ENCODE peak calls at places on chromosomes 16 and 17, in eight cellular contexts. P is CD8-positive, alpha-beta T cell; F is epithelial cell of esophagus; S is bronchial epithelial cell; V is fibroblast of lung; J is neural progenitor cell; N is body of pancreas; U is ovary. O is an unnamed sample.

GRCh38 chr17:32928527-32929287 is 754 bp downstream of the TMEM98 start:
- DNase-seq in P (no peak), F (no peak), S (no peak), V (peak), J (no peak), N (no peak), U (no peak), O (no peak)

GRCh38 chr17:64278614-64279013 is 15.6 kb upstream of the TEX2 start:
- DNase-seq in P (no peak), F (peak), S (peak), V (no peak), J (no peak), N (no peak), U (no peak), O (no peak)

GRCh38 chr16:23827245-23827543 is 8.6 kb upstream of the PRKCB start:
- DNase-seq in P (no peak), F (no peak), S (no peak), V (no peak), J (no peak), N (no peak), U (no peak), O (no peak)

GRCh38 chr16:84864266-84864955 is 44.6 kb downstream of the CRISPLD2 start:
- DNase-seq in P (no peak), F (no peak), S (no peak), V (no peak), J (no peak), N (no peak), U (no peak), O (no peak)

GRCh38 chr16:30112197-30113030 is 923 bp downstream of the GDPD3 start:
- DNase-seq in P (no peak), F (peak), S (no peak), V (peak), J (peak), N (no peak), U (peak), O (peak)

GRCh38 chr16:55406651-55407050 is 72.3 kb upstream of the MMP2 start:
- DNase-seq in P (no peak), F (no peak), S (no peak), V (no peak), J (no peak), N (no peak), U (no peak), O (no peak)

GRCh38 chr16:12798846-12799245 is 4.8 kb downstream of the CPPED1 start:
- DNase-seq in P (no peak), F (no peak), S (no peak), V (no peak), J (no peak), N (no peak), U (no peak), O (no peak)

GRCh38 chr17:60971515-60972369 is 294.1 kb downstream of the BCAS3 start:
- DNase-seq in P (peak), F (peak), S (peak), V (peak), J (peak), N (peak), U (no peak), O (no peak)

GRCh38 chr17:4433515-4434031 is at the start of gene SPNS3:
- DNase-seq in P (peak), F (no peak), S (no peak), V (no peak), J (no peak), N (no peak), U (no peak), O (no peak)
- H3K4me3 ChIP-seq in P (peak), F (no peak), S (no peak), V (no peak), J (no peak), N (no peak), U (no peak), O (no peak)

GRCh38 chr17:27351741-27352140 is 57.8 kb downstream of the WSB1 start:
- DNase-seq in P (no peak), F (no peak), S (no peak), V (peak), J (no peak), N (no peak), U (no peak), O (no peak)

GRCh38 chr17:27353469-27354050 is 59.6 kb downstream of the WSB1 start:
- DNase-seq in P (peak), F (peak), S (peak), V (peak), J (peak), N (peak), U (peak), O (peak)

GRCh38 chr17:27354051-27354490 is 60.2 kb downstream of the WSB1 start:
- DNase-seq in P (no peak), F (no peak), S (no peak), V (no peak), J (no peak), N (no peak), U (no peak), O (no peak)

GRCh38 chr17:27354491-27355081 is 60.7 kb downstream of the WSB1 start:
- DNase-seq in P (no peak), F (peak), S (peak), V (no peak), J (no peak), N (no peak), U (no peak), O (no peak)

GRCh38 chr17:27352481-27353460 is 58.9 kb downstream of the WSB1 start:
- DNase-seq in P (no peak), F (no peak), S (no peak), V (peak), J (peak), N (peak), U (peak), O (no peak)
- H3K4me3 ChIP-seq in P (peak), F (peak), S (peak), V (peak), J (peak), N (peak), U (peak), O (peak)

GRCh38 chr17:36544049-36544319 is 735 bp upstream of the GGNBP2 start:
- DNase-seq in P (no peak), F (peak), S (peak), V (no peak), J (peak), N (no peak), U (no peak), O (no peak)
- H3K4me3 ChIP-seq in P (peak), F (peak), S (peak), V (peak), J (peak), N (peak), U (peak), O (peak)

GRCh38 chr17:73902416-73903181 is 258.4 kb upstream of the SDK2 start:
- DNase-seq in P (no peak), F (no peak), S (no peak), V (no peak), J (peak), N (no peak), U (no peak), O (no peak)

GRCh38 chr17:73900516-73900915 is 256.3 kb upstream of the SDK2 start:
- DNase-seq in P (no peak), F (no peak), S (no peak), V (no peak), J (peak), N (no peak), U (no peak), O (no peak)

GRCh38 chr17:73901661-73902415 is 257.6 kb upstream of the SDK2 start:
- DNase-seq in P (no peak), F (no peak), S (no peak), V (no peak), J (peak), N (peak), U (no peak), O (no peak)

GRCh38 chr17:73899839-73900238 is 255.6 kb upstream of the SDK2 start:
- DNase-seq in P (no peak), F (no peak), S (no peak), V (no peak), J (no peak), N (no peak), U (no peak), O (no peak)

GRCh38 chr17:73901249-73901648 is 257.0 kb upstream of the SDK2 start:
- DNase-seq in P (no peak), F (no peak), S (no peak), V (no peak), J (no peak), N (no peak), U (no peak), O (no peak)
- H3K4me3 ChIP-seq in P (peak), F (no peak), S (no peak), V (no peak), J (peak), N (no peak), U (no peak), O (peak)

GRCh38 chr17:39573447-39574298 is 34.0 kb downstream of the NEUROD2 start:
- DNase-seq in P (peak), F (peak), S (peak), V (peak), J (peak), N (peak), U (peak), O (peak)
- H3K4me3 ChIP-seq in P (peak), F (peak), S (peak), V (peak), J (peak), N (peak), U (peak), O (peak)

DNA sequence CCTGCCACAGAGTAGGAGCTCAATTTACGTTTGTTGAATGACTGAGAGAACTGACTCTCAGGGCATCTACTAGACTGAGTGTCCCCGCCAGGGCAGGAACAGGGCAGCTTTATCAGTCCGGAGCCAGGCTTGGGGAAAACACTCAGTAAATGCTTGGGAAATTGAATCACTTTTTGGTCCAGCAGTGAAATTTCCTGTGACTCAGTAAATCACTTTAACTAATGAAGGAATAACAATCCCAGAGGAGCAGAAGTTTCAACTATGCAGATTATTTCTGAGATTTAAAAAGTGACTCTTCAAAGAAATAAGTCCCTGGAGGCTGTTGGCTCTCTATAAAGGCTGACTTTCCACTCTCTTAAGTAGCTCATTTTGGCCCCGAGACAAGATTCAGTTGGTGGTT is 101.8 kb downstream of the FOXL1 start:
- DNase-seq in P (no peak), F (peak), S (peak), V (peak), J (no peak), N (no peak), U (no peak), O (no peak)
- H3K4me3 ChIP-seq in P (no peak), F (no peak), S (no peak), V (no peak), J (no peak), N (no peak), U (no peak), O (no peak)

DNA sequence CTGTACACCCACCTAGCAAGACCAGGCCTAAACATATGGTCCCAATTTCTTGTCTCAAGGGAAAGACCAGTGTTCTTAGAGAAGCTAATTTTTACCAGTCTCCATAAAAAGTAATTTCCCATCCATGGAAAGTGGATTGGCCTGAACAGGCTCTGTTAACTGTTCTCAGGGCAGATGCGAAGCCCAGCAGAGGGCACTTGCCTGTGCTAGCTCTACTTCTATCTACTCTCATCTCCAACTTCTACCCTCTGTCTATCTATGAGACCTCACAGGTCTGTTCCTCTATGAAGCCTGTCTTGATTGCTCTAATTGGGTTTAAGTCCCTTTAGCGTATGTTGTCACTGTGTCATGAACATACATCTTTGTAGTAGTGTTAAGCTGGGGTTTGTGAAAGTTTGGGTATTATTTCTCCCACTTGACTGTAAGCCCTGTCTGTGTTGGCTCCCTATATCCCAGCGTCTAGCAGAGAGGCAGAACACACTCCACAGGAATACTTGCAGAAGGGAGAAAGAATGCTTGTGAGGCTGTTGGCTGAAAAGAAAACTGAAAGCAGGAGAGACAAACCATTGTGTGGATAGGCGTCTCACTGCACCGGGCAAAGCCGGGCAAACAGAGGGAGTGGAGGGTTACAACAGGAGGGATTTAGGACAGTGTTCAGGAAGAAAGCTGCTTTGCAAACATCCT is 167.2 kb upstream of the MAF start:
- DNase-seq in P (no peak), F (peak), S (peak), V (peak), J (peak), N (no peak), U (peak), O (no peak)
- H3K4me3 ChIP-seq in P (no peak), F (no peak), S (no peak), V (peak), J (peak), N (no peak), U (peak), O (peak)

O was measured in suprapubic skin.